ENCODE peak calls at places on chromosomes 12 and 14, in eight cellular contexts. T is fibroblast of the aortic adventitia, J is GM23338, A is ascending aorta, E is cardiac muscle cell, Y is PC-3, Z is ovary, C is Panc1. S is an unnamed sample.

GRCh38 chr12:121917950-121918678 is at the start of gene CFAP251:
- DNase-seq in T (peak), J (peak), A (peak), E (peak), Y (peak), Z (peak), C (peak), S (peak)

GRCh38 chr12:65649126-65649525 is 175.2 kb upstream of the HMGA2 start:
- DNase-seq in T (peak), J (no peak), A (no peak), E (no peak), Y (peak), Z (no peak), C (peak), S (no peak)

GRCh38 chr12:66514581-66514980 is 164.3 kb downstream of the GRIP1 start:
- DNase-seq in T (peak), J (no peak), A (no peak), E (no peak), Y (peak), Z (no peak), C (no peak), S (no peak)

GRCh38 chr12:113299619-113300237 is 35.2 kb downstream of the SLC8B1 start:
- DNase-seq in T (peak), J (peak), A (peak), E (peak), Y (peak), Z (peak), C (peak), S (peak)

GRCh38 chr12:26274441-26275312 is 79.3 kb downstream of the SSPN start:
- DNase-seq in T (peak), J (peak), A (peak), E (no peak), Y (peak), Z (peak), C (peak), S (peak)

GRCh38 chr12:29245246-29245645 is 96.2 kb downstream of the FAR2 start:
- DNase-seq in T (no peak), J (no peak), A (no peak), E (no peak), Y (peak), Z (no peak), C (no peak), S (no peak)

GRCh38 chr14:58152569-58152857 is 500 bp upstream of the ARMH4 start:
- DNase-seq in T (no peak), J (no peak), A (no peak), E (peak), Y (peak), Z (no peak), C (no peak), S (no peak)

GRCh38 chr14:61659582-61659981 is 35.7 kb upstream of the HIF1A start:
- DNase-seq in T (peak), J (no peak), A (no peak), E (no peak), Y (peak), Z (no peak), C (no peak), S (no peak)

GRCh38 chr12:111074965-111075364 is 154.6 kb upstream of the MYL2 start:
- DNase-seq in T (no peak), J (no peak), A (no peak), E (no peak), Y (no peak), Z (no peak), C (no peak), S (no peak)

GRCh38 chr12:111074559-111074958 is 154.2 kb upstream of the MYL2 start:
- DNase-seq in T (no peak), J (no peak), A (no peak), E (no peak), Y (no peak), Z (no peak), C (no peak), S (peak)

GRCh38 chr12:111076611-111077451 is 156.5 kb upstream of the MYL2 start:
- DNase-seq in T (no peak), J (no peak), A (no peak), E (no peak), Y (no peak), Z (no peak), C (no peak), S (peak)

GRCh38 chr12:111076199-111076598 is 155.8 kb upstream of the MYL2 start:
- DNase-seq in T (no peak), J (no peak), A (no peak), E (no peak), Y (no peak), Z (no peak), C (no peak), S (no peak)

DNA sequence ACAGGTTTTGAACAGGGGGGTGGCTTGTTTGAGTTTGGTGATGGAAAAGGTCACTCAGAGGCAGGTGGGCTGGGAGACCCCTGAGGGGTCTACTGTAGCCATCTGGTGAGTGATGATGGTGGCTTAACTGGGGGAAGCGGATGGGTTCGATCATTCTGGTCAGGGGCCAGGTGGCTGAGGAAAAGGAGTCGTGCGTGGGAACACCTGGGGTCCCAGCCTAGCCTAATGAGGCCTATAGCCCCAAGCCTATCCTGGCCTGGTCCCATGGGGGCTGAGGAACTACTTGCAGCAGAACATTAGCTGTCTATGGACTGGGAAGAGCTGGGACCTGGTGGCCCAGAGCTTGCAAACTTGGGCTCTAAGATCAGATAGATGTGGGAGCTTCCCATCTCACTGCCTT is 158.4 kb upstream of the MYL2 start:
- DNase-seq in T (no peak), J (no peak), A (no peak), E (no peak), Y (no peak), Z (no peak), C (no peak), S (no peak)
- TF ChIP-seq CTCF in T (no peak), J (no peak), A (no peak), E (no peak), Y (no peak), Z (no peak), C (no peak), S (no peak)

GRCh38 chr14:75053396-75054289 is 2.4 kb upstream of the MLH3 start:
- DNase-seq in T (peak), J (no peak), A (no peak), E (no peak), Y (no peak), Z (no peak), C (no peak), S (no peak)

GRCh38 chr14:75051556-75051899 is 261 bp upstream of the MLH3 start:
- DNase-seq in T (no peak), J (peak), A (no peak), E (no peak), Y (no peak), Z (no peak), C (no peak), S (no peak)

GRCh38 chr14:75049136-75049535 is 2.1 kb downstream of the MLH3 start:
- DNase-seq in T (peak), J (no peak), A (no peak), E (no peak), Y (no peak), Z (no peak), C (no peak), S (no peak)

GRCh38 chr14:75049731-75050201 is 1.5 kb downstream of the MLH3 start:
- DNase-seq in T (peak), J (no peak), A (no peak), E (no peak), Y (no peak), Z (no peak), C (no peak), S (no peak)

DNA sequence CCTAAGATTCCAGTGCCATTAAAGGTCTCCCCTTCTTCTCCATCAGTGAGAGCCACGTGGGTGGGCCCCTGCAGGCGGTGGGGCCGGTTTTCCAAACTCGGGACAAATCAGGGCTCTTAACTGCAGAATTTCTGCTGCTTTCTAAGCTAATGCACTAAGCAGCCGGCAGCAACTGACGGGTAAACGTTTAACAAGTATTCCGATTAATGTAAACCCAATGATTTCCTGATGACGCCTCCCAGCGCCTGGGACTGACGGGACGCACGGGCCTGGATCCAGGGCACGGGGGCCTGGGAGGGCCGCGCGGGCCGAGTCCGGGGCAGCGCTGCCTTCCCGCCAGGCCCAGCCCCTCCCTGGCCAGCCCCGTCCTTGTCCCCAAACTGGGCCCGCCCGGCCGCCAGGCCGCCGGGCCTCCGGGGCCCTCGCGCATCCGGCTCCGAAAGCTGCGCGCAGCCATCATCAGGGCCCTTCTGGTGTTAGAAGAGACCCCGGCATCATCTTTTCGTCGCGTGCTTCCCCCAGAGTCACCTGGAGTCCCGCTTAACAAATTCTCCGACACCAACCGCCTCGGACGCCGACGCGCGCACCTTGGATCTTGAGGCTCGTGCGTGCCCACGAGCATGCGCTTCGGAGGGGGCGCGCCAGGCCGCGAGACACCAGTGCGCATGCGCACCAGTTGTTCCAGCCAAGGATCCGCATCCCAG is at the start of gene MLH3:
- DNase-seq in T (peak), J (peak), A (peak), E (peak), Y (peak), Z (peak), C (no peak), S (peak)
- H3K4me3 ChIP-seq in T (peak), J (peak), A (peak), E (peak), Y (peak), Z (peak), C (peak), S (peak)

DNA sequence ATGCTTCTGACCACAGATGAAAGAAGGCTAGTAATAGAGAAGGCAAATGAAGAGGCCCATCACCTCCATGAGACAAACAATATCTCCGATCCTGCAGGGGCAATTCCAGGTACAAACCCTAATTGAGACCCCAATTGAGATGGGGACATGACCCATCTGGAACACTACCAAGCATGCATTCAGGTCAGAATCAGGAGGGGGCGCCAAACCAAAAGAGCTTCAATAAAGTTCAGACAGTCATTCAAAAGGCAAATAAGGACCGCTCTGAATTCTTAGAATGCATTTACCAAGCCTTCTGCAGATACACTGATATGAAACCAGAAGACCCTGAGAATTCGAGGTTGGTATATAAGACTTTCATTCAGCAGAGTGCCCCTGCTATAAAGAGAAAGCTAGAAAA is 10.2 kb upstream of the EDDM3B start:
- DNase-seq in T (no peak), J (peak), A (no peak), E (peak), Y (no peak), Z (no peak), C (no peak), S (peak)
- TF ChIP-seq CTCF in T (no peak), J (peak), A (peak), E (no peak), Y (peak), Z (no peak), C (peak), S (peak)

GRCh38 chr12:591571-592505 is 71.4 kb downstream of the NINJ2 start:
- DNase-seq in T (no peak), J (no peak), A (no peak), E (peak), Y (no peak), Z (no peak), C (no peak), S (peak)
- H3K4me3 ChIP-seq in T (no peak), J (no peak), A (no peak), E (no peak), Y (no peak), Z (no peak), C (no peak), S (no peak)

DNA sequence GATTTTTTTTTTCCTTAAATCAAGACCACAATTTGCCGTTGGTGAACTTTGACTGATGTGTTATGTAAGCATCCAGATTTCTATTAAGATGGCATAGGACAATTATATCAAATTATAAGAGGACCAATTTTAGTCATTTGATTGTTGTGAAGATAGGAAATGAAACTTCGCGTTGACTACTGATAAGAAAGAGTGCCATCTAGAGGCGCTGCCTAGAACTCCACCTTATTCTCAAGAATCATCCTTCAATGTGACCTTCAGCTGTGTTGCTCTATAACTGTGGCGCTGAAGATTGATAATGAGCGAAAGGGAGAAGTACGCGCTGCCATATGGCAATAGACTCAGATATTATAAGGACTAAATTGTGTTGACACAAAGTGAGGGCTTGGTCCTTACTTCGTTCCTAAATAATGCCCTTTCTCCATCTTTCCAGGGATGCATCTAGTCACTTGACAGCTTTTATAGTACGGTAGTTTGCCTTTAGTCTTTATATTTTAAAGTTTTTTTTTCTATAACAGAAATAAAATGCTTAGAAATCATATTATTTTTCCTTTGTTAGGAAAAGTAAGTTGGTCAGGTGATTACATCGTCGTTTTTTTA is 350.8 kb upstream of the STXBP6 start:
- DNase-seq in T (peak), J (peak), A (no peak), E (peak), Y (peak), Z (no peak), C (peak), S (peak)
- TF ChIP-seq CTCF in T (peak), J (peak), A (peak), E (peak), Y (peak), Z (no peak), C (peak), S (peak)

GRCh38 chr14:98189521-98189920 is 1082.5 kb downstream of the BCL11B start:
- DNase-seq in T (no peak), J (no peak), A (no peak), E (no peak), Y (no peak), Z (no peak), C (no peak), S (no peak)
- H3K4me3 ChIP-seq in T (no peak), J (no peak), A (no peak), E (no peak), Y (no peak), Z (no peak), C (no peak), S (no peak)

S was measured in body of pancreas.